ENCODE peak calls at places on chromosome 15, in ten cellular contexts. One of them, this sample, is unnamed.

GRCh38 chr15:101558217-101558941 is 68.9 kb upstream of the PCSK6 start:
- DNase-seq in WERI-Rb-1: no peak
- DNase-seq in fibroblast of lung: no peak
- DNase-seq in adrenal gland: no peak
- DNase-seq in iris pigment epithelial cell: peak; percentile 16
- DNase-seq in HT-29: peak; percentile 34
- DNase-seq in NCI-H1436: no peak
- DNase-seq in pons: no peak
- DNase-seq in NCI-H82: no peak
- DNase-seq in GM23338: no peak
- DNase-seq in this sample: no peak

GRCh38 chr15:101053261-101053660 is 134.1 kb downstream of the LRRK1 start:
- DNase-seq in NCI-H82: no peak
- DNase-seq in WERI-Rb-1: no peak
- DNase-seq in iris pigment epithelial cell: no peak
- DNase-seq in HT-29: no peak
- DNase-seq in adrenal gland: no peak
- DNase-seq in fibroblast of lung: no peak
- DNase-seq in NCI-H1436: no peak
- DNase-seq in GM23338: no peak
- DNase-seq in pons: no peak
- DNase-seq in this sample: no peak

GRCh38 chr15:71094137-71094536 is 21.1 kb upstream of the THSD4 start:
- DNase-seq in HT-29: no peak
- DNase-seq in fibroblast of lung: no peak
- DNase-seq in NCI-H1436: no peak
- DNase-seq in pons: no peak
- DNase-seq in adrenal gland: no peak
- DNase-seq in iris pigment epithelial cell: no peak
- DNase-seq in WERI-Rb-1: no peak
- DNase-seq in GM23338: no peak
- DNase-seq in NCI-H82: no peak
- DNase-seq in this sample: no peak

GRCh38 chr15:65303687-65304392 is 637 bp upstream of the RNU5B-1 start:
- DNase-seq in GM23338: peak; percentile 81
- DNase-seq in WERI-Rb-1: peak; percentile 45
- DNase-seq in fibroblast of lung: peak; percentile 68
- DNase-seq in NCI-H1436: no peak
- DNase-seq in HT-29: peak; percentile 85
- DNase-seq in adrenal gland: no peak
- DNase-seq in pons: peak; percentile 72
- DNase-seq in iris pigment epithelial cell: peak; percentile 35
- DNase-seq in NCI-H82: peak; percentile 69
- DNase-seq in this sample: peak; percentile 66

GRCh38 chr15:98699591-98700424 is 51.5 kb downstream of the IGF1R start:
- DNase-seq in iris pigment epithelial cell: no peak
- DNase-seq in GM23338: no peak
- DNase-seq in NCI-H82: no peak
- DNase-seq in NCI-H1436: no peak
- DNase-seq in WERI-Rb-1: no peak
- DNase-seq in pons: no peak
- DNase-seq in fibroblast of lung: no peak
- DNase-seq in adrenal gland: no peak
- DNase-seq in HT-29: no peak
- DNase-seq in this sample: no peak

GRCh38 chr15:23035964-23036566 is 3.3 kb downstream of the TUBGCP5 start:
- DNase-seq in pons: peak; percentile 41
- DNase-seq in fibroblast of lung: peak; percentile 48
- DNase-seq in iris pigment epithelial cell: peak; percentile 54
- DNase-seq in GM23338: peak; percentile 87
- DNase-seq in adrenal gland: no peak
- DNase-seq in HT-29: peak; percentile 81
- DNase-seq in NCI-H82: peak; percentile 81
- DNase-seq in NCI-H1436: peak; percentile 15
- DNase-seq in WERI-Rb-1: peak; percentile 75
- DNase-seq in this sample: peak; percentile 76

GRCh38 chr15:27250223-27250622 is 279.2 kb downstream of the GABRG3 start:
- DNase-seq in fibroblast of lung: no peak
- DNase-seq in pons: no peak
- DNase-seq in GM23338: no peak
- DNase-seq in iris pigment epithelial cell: no peak
- DNase-seq in HT-29: no peak
- DNase-seq in adrenal gland: no peak
- DNase-seq in NCI-H82: peak; percentile 47
- DNase-seq in NCI-H1436: no peak
- DNase-seq in WERI-Rb-1: no peak
- DNase-seq in this sample: no peak

GRCh38 chr15:48645558-48646330 is at the start of gene FBN1:
- DNase-seq in adrenal gland: peak; percentile 88
- DNase-seq in NCI-H82: peak; percentile 49
- DNase-seq in iris pigment epithelial cell: peak; percentile 87
- DNase-seq in WERI-Rb-1: peak; percentile 51
- DNase-seq in GM23338: peak; percentile 86
- DNase-seq in NCI-H1436: no peak
- DNase-seq in pons: peak; percentile 68
- DNase-seq in HT-29: no peak
- DNase-seq in fibroblast of lung: peak; percentile 94
- DNase-seq in this sample: no peak

GRCh38 chr15:71103102-71103676 is 12.1 kb upstream of the THSD4 start:
- DNase-seq in WERI-Rb-1: peak; percentile 54
- DNase-seq in adrenal gland: no peak
- DNase-seq in pons: no peak
- DNase-seq in GM23338: no peak
- DNase-seq in HT-29: peak; percentile 81
- DNase-seq in NCI-H82: peak; percentile 47
- DNase-seq in iris pigment epithelial cell: peak; percentile 77
- DNase-seq in NCI-H1436: peak; percentile 9
- DNase-seq in fibroblast of lung: peak; percentile 77
- DNase-seq in this sample: peak; percentile 62

GRCh38 chr15:60674704-60675405 is 195.9 kb upstream of the ICE2 start:
- DNase-seq in WERI-Rb-1: no peak
- DNase-seq in pons: no peak
- DNase-seq in NCI-H1436: no peak
- DNase-seq in GM23338: no peak
- DNase-seq in NCI-H82: no peak
- DNase-seq in adrenal gland: no peak
- DNase-seq in fibroblast of lung: peak; percentile 32
- DNase-seq in HT-29: no peak
- DNase-seq in iris pigment epithelial cell: peak; percentile 20
- DNase-seq in this sample: no peak

GRCh38 chr15:59531066-59531465 is 80.5 kb upstream of the GCNT3 start:
- DNase-seq in HT-29: peak; percentile 67
- DNase-seq in NCI-H82: no peak
- DNase-seq in GM23338: no peak
- DNase-seq in pons: no peak
- DNase-seq in adrenal gland: no peak
- DNase-seq in fibroblast of lung: no peak
- DNase-seq in iris pigment epithelial cell: no peak
- DNase-seq in WERI-Rb-1: no peak
- DNase-seq in NCI-H1436: no peak
- DNase-seq in this sample: no peak

GRCh38 chr15:99917237-99917636 is 184.0 kb upstream of the LYSMD4 start:
- DNase-seq in GM23338: no peak
- DNase-seq in HT-29: no peak
- DNase-seq in iris pigment epithelial cell: no peak
- DNase-seq in pons: no peak
- DNase-seq in NCI-H1436: no peak
- DNase-seq in adrenal gland: no peak
- DNase-seq in WERI-Rb-1: no peak
- DNase-seq in NCI-H82: no peak
- DNase-seq in fibroblast of lung: no peak
- DNase-seq in this sample: no peak

GRCh38 chr15:64089553-64090280 is 3.9 kb downstream of the CIAO2A start:
- DNase-seq in HT-29: no peak
- DNase-seq in GM23338: no peak
- DNase-seq in NCI-H1436: no peak
- DNase-seq in iris pigment epithelial cell: no peak
- DNase-seq in WERI-Rb-1: no peak
- DNase-seq in NCI-H82: no peak
- DNase-seq in pons: peak; percentile 82
- DNase-seq in fibroblast of lung: no peak
- DNase-seq in adrenal gland: no peak
- DNase-seq in this sample: no peak

GRCh38 chr15:100033140-100033857 is 300.1 kb upstream of the LYSMD4 start:
- DNase-seq in GM23338: no peak
- DNase-seq in iris pigment epithelial cell: peak; percentile 5
- DNase-seq in HT-29: no peak
- DNase-seq in adrenal gland: no peak
- DNase-seq in fibroblast of lung: peak; percentile 61
- DNase-seq in pons: no peak
- DNase-seq in NCI-H82: no peak
- DNase-seq in NCI-H1436: no peak
- DNase-seq in WERI-Rb-1: no peak
- DNase-seq in this sample: no peak

GRCh38 chr15:48644498-48644826 is 1.0 kb downstream of the FBN1 start:
- DNase-seq in NCI-H82: no peak
- DNase-seq in GM23338: no peak
- DNase-seq in WERI-Rb-1: no peak
- DNase-seq in iris pigment epithelial cell: peak; percentile 53
- DNase-seq in pons: peak; percentile 27
- DNase-seq in adrenal gland: peak; percentile 39
- DNase-seq in fibroblast of lung: peak; percentile 56
- DNase-seq in HT-29: no peak
- DNase-seq in NCI-H1436: no peak
- DNase-seq in this sample: no peak

GRCh38 chr15:29061746-29062660 is 176.2 kb downstream of the APBA2 start:
- DNase-seq in NCI-H1436: no peak
- DNase-seq in adrenal gland: no peak
- DNase-seq in fibroblast of lung: peak; percentile 9
- DNase-seq in pons: no peak
- DNase-seq in HT-29: no peak
- DNase-seq in WERI-Rb-1: no peak
- DNase-seq in NCI-H82: no peak
- DNase-seq in iris pigment epithelial cell: no peak
- DNase-seq in GM23338: no peak
- DNase-seq in this sample: no peak

GRCh38 chr15:36571301-36571700 is 8.1 kb upstream of the CDIN1 start:
- DNase-seq in adrenal gland: no peak
- DNase-seq in GM23338: no peak
- DNase-seq in HT-29: no peak
- DNase-seq in NCI-H82: peak; percentile 11
- DNase-seq in fibroblast of lung: no peak
- DNase-seq in iris pigment epithelial cell: peak; percentile 47
- DNase-seq in NCI-H1436: no peak
- DNase-seq in WERI-Rb-1: no peak
- DNase-seq in pons: no peak
- DNase-seq in this sample: no peak

GRCh38 chr15:58447244-58448010 is 15.6 kb downstream of the LIPC start:
- DNase-seq in fibroblast of lung: peak; percentile 67
- DNase-seq in NCI-H1436: no peak
- DNase-seq in adrenal gland: no peak
- DNase-seq in WERI-Rb-1: no peak
- DNase-seq in iris pigment epithelial cell: peak; percentile 81
- DNase-seq in HT-29: no peak
- DNase-seq in pons: peak; percentile 25
- DNase-seq in GM23338: no peak
- DNase-seq in NCI-H82: no peak
- DNase-seq in this sample: peak; percentile 64

GRCh38 chr15:52879145-52879544 is 89.0 kb upstream of the ONECUT1 start:
- DNase-seq in NCI-H82: no peak
- DNase-seq in fibroblast of lung: no peak
- DNase-seq in WERI-Rb-1: no peak
- DNase-seq in pons: no peak
- DNase-seq in GM23338: no peak
- DNase-seq in HT-29: no peak
- DNase-seq in iris pigment epithelial cell: no peak
- DNase-seq in NCI-H1436: no peak
- DNase-seq in adrenal gland: no peak
- DNase-seq in this sample: no peak

GRCh38 chr15:51172190-51172589 is 77.5 kb upstream of the TNFAIP8L3 start:
- DNase-seq in HT-29: no peak
- DNase-seq in fibroblast of lung: peak; percentile 62
- DNase-seq in NCI-H1436: no peak
- DNase-seq in GM23338: no peak
- DNase-seq in adrenal gland: no peak
- DNase-seq in NCI-H82: no peak
- DNase-seq in WERI-Rb-1: no peak
- DNase-seq in iris pigment epithelial cell: peak; percentile 37
- DNase-seq in pons: peak; percentile 79
- DNase-seq in this sample: no peak

GRCh38 chr15:97547381-97547780 is 413.1 kb upstream of the ARRDC4 start:
- DNase-seq in HT-29: no peak
- DNase-seq in adrenal gland: no peak
- DNase-seq in fibroblast of lung: no peak
- DNase-seq in GM23338: no peak
- DNase-seq in pons: no peak
- DNase-seq in WERI-Rb-1: no peak
- DNase-seq in NCI-H82: no peak
- DNase-seq in NCI-H1436: no peak
- DNase-seq in iris pigment epithelial cell: no peak
- DNase-seq in this sample: no peak

GRCh38 chr15:82810061-82810862 is 834 bp downstream of the WHAMM start:
- DNase-seq in NCI-H82: peak; percentile 69
- DNase-seq in adrenal gland: peak; percentile 33
- DNase-seq in pons: peak; percentile 39
- DNase-seq in iris pigment epithelial cell: peak; percentile 81
- DNase-seq in fibroblast of lung: peak; percentile 69
- DNase-seq in GM23338: peak; percentile 60
- DNase-seq in HT-29: peak; percentile 60
- DNase-seq in WERI-Rb-1: peak; percentile 30
- DNase-seq in NCI-H1436: no peak
- DNase-seq in this sample: peak; percentile 34

GRCh38 chr15:90603893-90604292 is 74.2 kb downstream of the CRTC3 start:
- DNase-seq in adrenal gland: no peak
- DNase-seq in GM23338: peak; percentile 42
- DNase-seq in NCI-H82: peak; percentile 36
- DNase-seq in WERI-Rb-1: peak; percentile 29
- DNase-seq in iris pigment epithelial cell: peak; percentile 29
- DNase-seq in NCI-H1436: no peak
- DNase-seq in pons: no peak
- DNase-seq in fibroblast of lung: peak; percentile 37
- DNase-seq in HT-29: peak; percentile 43
- DNase-seq in this sample: peak; percentile 63

GRCh38 chr15:69782809-69783208 is 314.9 kb downstream of the TLE3 start:
- DNase-seq in GM23338: no peak
- DNase-seq in pons: no peak
- DNase-seq in fibroblast of lung: no peak
- DNase-seq in NCI-H82: peak; percentile 98
- DNase-seq in adrenal gland: no peak
- DNase-seq in iris pigment epithelial cell: no peak
- DNase-seq in NCI-H1436: no peak
- DNase-seq in HT-29: peak; percentile 27
- DNase-seq in WERI-Rb-1: peak; percentile 26
- DNase-seq in this sample: no peak

GRCh38 chr15:100278596-100279380 is 63.0 kb downstream of the ADAMTS17 start:
- DNase-seq in NCI-H1436: no peak
- DNase-seq in HT-29: no peak
- DNase-seq in WERI-Rb-1: no peak
- DNase-seq in pons: no peak
- DNase-seq in adrenal gland: no peak
- DNase-seq in iris pigment epithelial cell: no peak
- DNase-seq in NCI-H82: no peak
- DNase-seq in GM23338: no peak
- DNase-seq in fibroblast of lung: no peak
- DNase-seq in this sample: no peak

GRCh38 chr15:74775132-74775562 is 6.7 kb upstream of the CSK start:
- DNase-seq in adrenal gland: no peak
- DNase-seq in WERI-Rb-1: no peak
- DNase-seq in NCI-H1436: no peak
- DNase-seq in pons: no peak
- DNase-seq in fibroblast of lung: no peak
- DNase-seq in HT-29: no peak
- DNase-seq in GM23338: no peak
- DNase-seq in NCI-H82: no peak
- DNase-seq in iris pigment epithelial cell: no peak
- DNase-seq in this sample: no peak

GRCh38 chr15:70361891-70362290 is 264.2 kb upstream of the TLE3 start:
- DNase-seq in iris pigment epithelial cell: no peak
- DNase-seq in HT-29: no peak
- DNase-seq in NCI-H82: peak; percentile 65
- DNase-seq in NCI-H1436: no peak
- DNase-seq in GM23338: no peak
- DNase-seq in pons: no peak
- DNase-seq in WERI-Rb-1: no peak
- DNase-seq in adrenal gland: no peak
- DNase-seq in fibroblast of lung: no peak
- DNase-seq in this sample: no peak

GRCh38 chr15:74170083-74170844 is 3.2 kb upstream of the ISLR start:
- DNase-seq in adrenal gland: no peak
- DNase-seq in WERI-Rb-1: no peak
- DNase-seq in NCI-H82: no peak
- DNase-seq in GM23338: no peak
- DNase-seq in iris pigment epithelial cell: no peak
- DNase-seq in HT-29: no peak
- DNase-seq in NCI-H1436: no peak
- DNase-seq in fibroblast of lung: no peak
- DNase-seq in pons: no peak
- DNase-seq in this sample: no peak

This sample was measured in SK-MEL-5.